ENCODE peak calls at places on chromosomes 4 and X, in ten cellular contexts. H, E, R, F, B, M, G, I, Q and Z are unnamed samples.

GRCh38 chrX:120224388-120224787 is 26.2 kb upstream of the ZBTB33 start:
- DNase-seq in H (no peak), E (no peak), R (no peak), F (no peak), B (no peak), M (no peak), G (no peak), I (no peak), Q (no peak), Z (no peak)

GRCh38 chr4:173370130-173370476 is 651 bp upstream of the SAP30 start:
- DNase-seq in H (peak; percentile 64), E (peak; percentile 69), R (peak; percentile 78), F (peak; percentile 53), B (peak; percentile 31), M (peak; percentile 62), G (peak; percentile 66), I (peak; percentile 69), Q (peak; percentile 62), Z (peak; percentile 53)

GRCh38 chr4:38948551-38948950 is 80.9 kb downstream of the FAM114A1 start:
- DNase-seq in H (peak; percentile 58), E (no peak), R (no peak), F (no peak), B (no peak), M (peak; percentile 71), G (no peak), I (peak; percentile 49), Q (no peak), Z (no peak)

GRCh38 chr4:153427363-153428071 is 38.6 kb upstream of the TMEM131L start:
- DNase-seq in H (no peak), E (no peak), R (no peak), F (no peak), B (no peak), M (no peak), G (no peak), I (no peak), Q (no peak), Z (no peak)

GRCh38 chr4:56655209-56655626 is 25.9 kb downstream of the HOPX start:
- DNase-seq in H (no peak), E (no peak), R (no peak), F (no peak), B (peak; percentile 77), M (no peak), G (no peak), I (no peak), Q (no peak), Z (no peak)

GRCh38 chr4:1656986-1657385 is 27.1 kb downstream of the FAM53A start:
- DNase-seq in H (no peak), E (no peak), R (no peak), F (no peak), B (no peak), M (no peak), G (no peak), I (no peak), Q (no peak), Z (no peak)

GRCh38 chr4:104491396-104491821 is 3.3 kb downstream of the CXXC4 start:
- DNase-seq in H (peak; percentile 57), E (no peak), R (peak; percentile 70), F (peak; percentile 27), B (peak; percentile 75), M (no peak), G (peak; percentile 29), I (peak; percentile 54), Q (no peak), Z (peak; percentile 42)

GRCh38 chr4:55524844-55525571 is 21.7 kb downstream of the CLOCK start:
- DNase-seq in H (no peak), E (no peak), R (no peak), F (no peak), B (no peak), M (no peak), G (no peak), I (no peak), Q (no peak), Z (no peak)

GRCh38 chrX:107758231-107758766 is 17.3 kb downstream of the TSC22D3 start:
- DNase-seq in H (no peak), E (no peak), R (no peak), F (no peak), B (no peak), M (no peak), G (no peak), I (no peak), Q (no peak), Z (no peak)

GRCh38 chrX:134548257-134548732 is 88.3 kb downstream of the HPRT1 start:
- DNase-seq in H (no peak), E (no peak), R (no peak), F (no peak), B (peak; percentile 30), M (no peak), G (no peak), I (no peak), Q (no peak), Z (no peak)

GRCh38 chr4:22988526-22988925 is 295.8 kb downstream of the GBA3 start:
- DNase-seq in H (no peak), E (no peak), R (no peak), F (no peak), B (no peak), M (no peak), G (no peak), I (no peak), Q (no peak), Z (no peak)

GRCh38 chr4:22986881-22987280 is 294.1 kb downstream of the GBA3 start:
- DNase-seq in H (no peak), E (no peak), R (no peak), F (no peak), B (no peak), M (no peak), G (no peak), I (no peak), Q (no peak), Z (no peak)

GRCh38 chr4:22984390-22984789 is 291.7 kb downstream of the GBA3 start:
- DNase-seq in H (no peak), E (no peak), R (no peak), F (no peak), B (no peak), M (no peak), G (no peak), I (no peak), Q (no peak), Z (no peak)

GRCh38 chr4:22986262-22986661 is 293.5 kb downstream of the GBA3 start:
- DNase-seq in H (no peak), E (no peak), R (no peak), F (no peak), B (no peak), M (no peak), G (no peak), I (no peak), Q (no peak), Z (no peak)

DNA sequence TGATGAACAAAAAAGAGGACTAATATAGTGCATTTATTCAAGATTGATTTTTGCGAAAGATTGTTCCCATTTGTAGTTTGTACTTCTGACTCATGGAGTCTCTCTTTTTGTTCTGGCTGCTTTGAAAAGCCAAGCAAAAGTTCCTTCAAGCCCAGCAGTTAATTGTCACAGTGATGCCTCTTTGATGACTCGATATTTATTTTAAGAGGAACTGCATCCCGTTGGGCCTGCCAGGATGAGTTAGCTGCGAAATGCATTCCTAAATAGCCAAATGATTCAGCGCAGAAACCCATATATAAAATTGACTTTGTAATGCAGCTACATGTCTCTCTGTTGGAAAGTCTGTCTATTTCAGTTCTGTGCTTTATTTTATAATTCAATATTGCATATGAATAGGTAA is 295.1 kb downstream of the GBA3 start:
- DNase-seq in H (no peak), E (no peak), R (no peak), F (no peak), B (no peak), M (no peak), G (no peak), I (no peak), Q (no peak), Z (no peak)
- H3K9me3 ChIP-seq in H (no peaks in the 10 kb centered on the region), E (peaks cover 6% of the 10 kb centered on the region), R (no peaks in the 10 kb centered on the region), F (no peaks in the 10 kb centered on the region), B (no peaks in the 10 kb centered on the region), M (no peaks in the 10 kb centered on the region), G (no peaks in the 10 kb centered on the region), I (no peaks in the 10 kb centered on the region), Q (no peaks in the 10 kb centered on the region), Z (no peaks in the 10 kb centered on the region)

DNA sequence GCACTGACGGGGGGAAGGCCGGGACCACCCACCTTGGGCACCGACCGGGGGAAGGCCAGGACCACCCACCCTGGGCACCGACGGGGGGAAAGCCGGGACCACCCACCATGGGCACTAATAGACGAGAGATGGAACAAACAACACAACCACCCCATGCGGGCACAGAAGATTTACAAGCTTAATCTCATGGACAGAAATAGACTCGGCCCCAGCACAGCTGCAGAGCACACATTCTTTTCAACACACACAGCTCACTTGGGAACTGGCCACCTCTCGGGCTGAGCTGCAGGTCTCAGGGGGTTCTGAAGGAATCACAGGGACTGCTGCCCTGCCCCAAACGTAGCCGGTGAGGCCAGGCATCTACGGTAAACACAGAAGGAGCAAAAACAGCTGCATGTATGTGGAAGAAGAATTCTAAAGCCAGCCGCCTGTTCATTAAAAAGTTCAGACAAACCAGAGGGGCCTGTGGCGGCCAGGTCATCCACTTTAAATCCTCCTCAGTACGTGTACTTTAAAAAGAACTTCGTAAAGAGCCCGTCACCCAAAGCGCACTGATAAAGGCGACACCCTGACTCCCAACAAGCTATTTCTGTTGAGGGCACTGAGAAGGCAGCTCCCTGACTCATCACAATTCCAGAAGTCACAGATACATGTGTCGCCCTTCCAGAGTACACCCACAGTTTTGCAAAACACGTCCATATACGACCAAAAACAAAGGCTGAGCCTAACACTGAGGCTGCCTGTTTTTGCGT is 17.7 kb downstream of the PPP2R3B start:
- DNase-seq in H (no peak), E (no peak), R (no peak), F (no peak), B (no peak), M (no peak), G (no peak), I (no peak), Q (no peak), Z (no peak)
- H3K4me1 ChIP-seq in H (no peaks in the 10 kb centered on the region), E (peaks cover 6% of the 10 kb centered on the region), R (peaks cover 6% of the 10 kb centered on the region), F (no peaks in the 10 kb centered on the region), B (peaks cover 7% of the 10 kb centered on the region), M (no peaks in the 10 kb centered on the region), G (no peaks in the 10 kb centered on the region), I (peaks cover 6% of the 10 kb centered on the region), Q (peaks cover 9% of the 10 kb centered on the region), Z (peaks cover 7% of the 10 kb centered on the region)

DNA sequence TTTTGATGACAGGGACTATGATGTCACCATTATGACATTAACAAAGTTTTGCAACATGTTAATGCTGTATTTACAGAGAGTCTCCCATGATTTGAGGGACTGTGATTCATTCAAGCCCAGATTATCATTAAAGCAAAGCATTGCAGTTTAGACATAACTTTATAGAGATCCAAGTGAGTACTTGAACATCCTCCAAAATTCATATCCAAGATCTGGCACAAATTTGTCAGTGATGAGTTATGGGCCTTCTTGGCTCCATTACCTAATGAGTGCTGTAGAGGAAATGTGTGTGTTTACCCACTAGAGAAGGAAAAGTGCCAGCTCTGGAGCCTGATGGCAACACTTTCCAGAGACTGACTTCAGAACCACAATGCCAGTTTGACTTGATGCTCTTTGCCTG is 432.3 kb downstream of the GALNTL6 start:
- DNase-seq in H (no peak), E (no peak), R (no peak), F (no peak), B (no peak), M (no peak), G (no peak), I (no peak), Q (no peak), Z (no peak)
- H3K4me3 ChIP-seq in H (no peak overlapping the region), E (no peak overlapping the region), R (no peak overlapping the region), F (no peak overlapping the region), B (no peak overlapping the region), M (no peak overlapping the region), G (no peak overlapping the region), I (no peak overlapping the region), Q (no peak overlapping the region), Z (no peak overlapping the region)

DNA sequence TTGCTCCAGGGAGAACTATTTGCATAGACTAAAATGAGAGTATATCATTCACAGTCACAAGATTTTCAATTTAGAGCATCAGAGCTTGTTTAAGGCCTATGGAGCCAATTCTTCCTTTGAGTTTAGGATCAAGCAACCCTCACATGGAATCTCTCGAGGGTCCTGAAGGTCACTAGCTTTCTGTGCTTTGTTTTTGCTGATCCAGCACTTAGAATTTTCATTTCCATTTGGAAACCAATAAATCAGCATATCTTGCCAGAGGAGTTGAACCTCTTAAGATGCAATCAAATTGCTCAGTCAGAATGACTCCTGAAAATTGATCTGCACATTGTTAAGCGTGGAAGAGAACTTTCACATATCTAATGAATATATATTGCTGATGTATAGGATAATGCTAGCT is 1039.6 kb downstream of the PDHA2 start:
- DNase-seq in H (no peak), E (no peak), R (no peak), F (no peak), B (no peak), M (no peak), G (no peak), I (no peak), Q (no peak), Z (no peak)
- H3K9me3 ChIP-seq in H (no peaks in the 10 kb centered on the region), E (no peaks in the 10 kb centered on the region), R (no peaks in the 10 kb centered on the region), F (no peaks in the 10 kb centered on the region), B (no peaks in the 10 kb centered on the region), M (no peaks in the 10 kb centered on the region), G (no peaks in the 10 kb centered on the region), I (peaks cover 4% of the 10 kb centered on the region), Q (no peaks in the 10 kb centered on the region), Z (no peaks in the 10 kb centered on the region)